ENCODE peak calls at places on chromosomes 4 and X, in six cellular contexts. Q, H, O, C, U and K are unnamed samples.

GRCh38 chrX:30982467-30982866 is 89.4 kb downstream of the FTHL17 start:
- DNase-seq in H (no peak), U (no peak), Q (no peak), O (no peak), C (no peak), K (no peak)

GRCh38 chr4:8044699-8045098 is 105.0 kb upstream of the AFAP1 start:
- DNase-seq in Q (no peak), U (no peak), C (no peak), H (no peak), O (no peak), K (no peak)

GRCh38 chr4:45350438-45350837 is 624.1 kb upstream of the GNPDA2 start:
- DNase-seq in C (no peak), U (no peak), Q (no peak), O (no peak), H (no peak), K (no peak)

GRCh38 chr4:168716411-168717129 is 219.7 kb downstream of the PALLD start:
- DNase-seq in Q (no peak), H (no peak), O (no peak), C (no peak), U (no peak), K (no peak)

GRCh38 chr4:56958111-56958517 is 19.3 kb downstream of the NOA1 start:
- DNase-seq in C (no peak), O (no peak), Q (no peak), U (no peak), H (peak), K (no peak)

GRCh38 chr4:124111922-124112321 is 600.6 kb downstream of the ANKRD50 start:
- DNase-seq in H (no peak), C (peak), Q (peak), O (no peak), U (no peak), K (peak)

GRCh38 chr4:168059251-168059650 is 33.1 kb upstream of the ANXA10 start:
- DNase-seq in U (no peak), Q (no peak), H (no peak), O (no peak), C (no peak), K (no peak)

GRCh38 chr4:187387709-187388108 is 607.9 kb upstream of the ZFP42 start:
- DNase-seq in H (no peak), Q (no peak), O (no peak), U (no peak), C (peak), K (no peak)

GRCh38 chr4:182862166-182862875 is 54.9 kb downstream of the DCTD start:
- DNase-seq in O (no peak), U (no peak), Q (no peak), H (no peak), C (no peak), K (peak)

GRCh38 chrX:15475021-15475420 is 18.1 kb downstream of the PIR start:
- DNase-seq in Q (no peak), C (no peak), O (no peak), H (no peak), U (no peak), K (no peak)

GRCh38 chr4:54433686-54434085 is 204.6 kb downstream of the PDGFRA start:
- DNase-seq in C (no peak), O (no peak), Q (no peak), H (no peak), U (no peak), K (peak)

GRCh38 chr4:111778543-111778942 is 366.7 kb upstream of the FAM241A start:
- DNase-seq in H (no peak), U (no peak), Q (no peak), C (no peak), O (no peak), K (no peak)

GRCh38 chr4:119480331-119480730 is 148.3 kb downstream of the PDE5A start:
- DNase-seq in O (no peak), C (no peak), H (no peak), Q (no peak), U (no peak), K (no peak)

GRCh38 chr4:110197421-110198398 is 705 bp downstream of the ELOVL6 start:
- DNase-seq in C (peak), O (peak), U (peak), Q (no peak), H (no peak), K (peak)

GRCh38 chr4:53778122-53778521 is 186.8 kb upstream of the LNX1 start:
- DNase-seq in O (no peak), H (no peak), U (no peak), C (no peak), Q (no peak), K (no peak)

DNA sequence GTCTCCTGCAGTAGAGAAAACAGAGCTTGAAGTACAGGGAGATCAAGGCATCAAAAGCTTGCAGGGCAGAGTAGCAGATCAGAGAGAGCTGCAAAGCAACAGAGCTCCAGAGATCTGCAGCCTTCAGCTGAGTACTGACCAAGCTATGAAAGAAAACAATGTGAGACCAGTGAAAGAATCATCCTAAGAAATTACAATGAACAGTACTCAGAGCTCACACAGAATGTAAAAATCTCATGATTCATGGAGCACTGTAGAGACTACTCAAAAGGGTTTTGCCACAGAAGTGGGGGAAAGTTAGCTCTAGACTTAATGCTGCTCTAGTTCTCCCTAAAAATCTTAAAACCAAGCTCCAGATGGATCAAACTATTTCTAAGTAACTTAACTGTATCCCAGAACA is 80.0 kb upstream of the MAB21L2 start:
- DNase-seq in O (no peak), Q (no peak), C (no peak), U (no peak), H (no peak), K (no peak)
- H3K27ac ChIP-seq in O (no peak), Q (no peak), C (peak), U (no peak), H (no peak), K (no peak)

GRCh38 chrX:13762015-13762414 is 27.5 kb downstream of the OFD1 start:
- DNase-seq in Q (no peak), O (no peak), U (no peak), H (no peak), C (no peak), K (no peak)
- H3K27ac ChIP-seq in Q (no peak), O (no peak), U (no peak), H (no peak), C (no peak), K (no peak)

DNA sequence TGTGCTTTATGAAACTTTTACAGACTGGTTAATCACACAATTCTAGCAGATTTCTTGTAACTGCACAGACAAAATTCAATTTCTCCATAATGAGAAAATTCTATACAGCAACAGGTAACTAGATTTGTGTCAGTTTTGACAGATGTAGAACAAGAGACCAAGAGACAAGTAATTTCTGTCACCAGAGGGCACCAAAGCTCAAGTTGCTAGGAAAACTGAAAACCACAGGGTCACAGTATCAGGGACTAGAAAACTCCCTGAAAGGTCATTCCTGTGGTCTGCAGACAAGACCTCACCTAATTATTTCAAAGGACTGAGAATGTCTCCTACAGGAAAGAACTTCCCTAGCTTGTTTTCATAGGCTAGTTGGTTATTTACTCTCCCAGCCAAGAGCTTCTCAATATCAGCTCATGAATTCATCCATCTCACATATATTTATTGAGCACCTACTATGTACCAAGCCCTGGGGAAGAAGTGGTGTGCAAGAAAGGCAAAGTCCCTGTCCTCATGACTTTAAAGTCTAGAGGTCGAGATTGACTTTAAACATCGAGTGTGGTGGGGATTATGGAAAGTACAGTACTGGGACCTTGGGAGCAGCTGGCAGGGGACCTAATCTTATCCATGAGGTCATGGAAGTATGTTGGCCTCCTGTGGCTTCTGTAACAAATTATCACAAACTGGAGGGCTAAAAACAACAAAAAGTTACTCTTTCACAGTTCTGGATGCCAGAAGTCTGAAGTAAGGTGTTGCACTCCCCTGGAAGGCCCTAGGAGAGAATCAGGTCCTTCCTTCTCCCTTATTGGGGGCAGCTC is 47.8 kb upstream of the SETD7 start:
- DNase-seq in H (no peak), Q (peak), C (peak), U (no peak), O (no peak), K (peak)
- H3K27ac ChIP-seq in H (no peak), Q (no peak), C (peak), U (no peak), O (no peak), K (no peak)

GRCh38 chr4:128850252-128850651 is 40.8 kb downstream of the JADE1 start:
- DNase-seq in O (no peak), U (no peak), Q (no peak), C (no peak), H (no peak), K (peak)

GRCh38 chr4:128847074-128847724 is 37.7 kb downstream of the JADE1 start:
- DNase-seq in O (no peak), Q (no peak), U (no peak), H (no peak), C (no peak), K (peak)

GRCh38 chr4:128848461-128848860 is 39.0 kb downstream of the JADE1 start:
- DNase-seq in H (no peak), O (no peak), Q (no peak), U (no peak), C (no peak), K (peak)

GRCh38 chr4:128844931-128845330 is 35.4 kb downstream of the JADE1 start:
- DNase-seq in U (no peak), Q (no peak), C (no peak), H (no peak), O (no peak), K (peak)

DNA sequence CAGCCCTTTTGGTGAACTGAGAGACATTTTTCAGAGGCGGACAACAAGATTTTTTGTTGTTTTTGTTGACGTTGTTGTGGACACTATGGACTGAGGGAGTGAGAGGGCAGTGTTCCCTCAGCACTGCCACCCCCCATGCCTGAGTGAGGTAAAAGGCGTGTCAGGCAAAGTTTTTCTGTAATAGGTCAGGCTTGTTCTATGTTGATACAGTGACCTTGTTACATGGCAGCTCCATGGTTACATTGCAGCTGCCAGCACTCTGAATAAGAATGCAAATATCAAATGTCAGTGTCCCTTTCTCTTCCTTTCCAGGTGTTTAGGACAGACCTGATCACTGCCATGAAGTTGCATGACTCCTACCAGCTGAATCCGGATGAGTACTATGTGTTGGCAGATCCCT is 36.6 kb downstream of the JADE1 start:
- DNase-seq in U (no peak), Q (no peak), C (no peak), H (no peak), O (no peak), K (peak)
- H3K27ac ChIP-seq in U (no peak), Q (no peak), C (peak), H (no peak), O (no peak), K (no peak)